ENCODE peak calls at places on chromosomes 5 and 9, in four cellular contexts. One of them, this sample, is unnamed.

GRCh38 chr9:126613656-126614055 is at the start of gene LMX1B:
- DNase-seq in NCI-H226: peak; percentile 63
- DNase-seq in iPS DF 19.7: no peak
- DNase-seq in lower lobe of right lung: no peak
- DNase-seq in this sample: no peak

GRCh38 chr5:5512496-5512895 is 90.0 kb downstream of the ICE1 start:
- DNase-seq in NCI-H226: no peak
- DNase-seq in iPS DF 19.7: no peak
- DNase-seq in lower lobe of right lung: no peak
- DNase-seq in this sample: no peak

GRCh38 chr9:133861692-133862091 is 123.5 kb upstream of the SARDH start:
- DNase-seq in NCI-H226: no peak
- DNase-seq in iPS DF 19.7: no peak
- DNase-seq in lower lobe of right lung: no peak
- DNase-seq in this sample: no peak

GRCh38 chr5:68915079-68915478 is 178.7 kb upstream of the SLC30A5 start:
- DNase-seq in NCI-H226: no peak
- DNase-seq in iPS DF 19.7: no peak
- DNase-seq in lower lobe of right lung: no peak
- DNase-seq in this sample: no peak

GRCh38 chr5:73774924-73775323 is 148.9 kb downstream of the ARHGEF28 start:
- DNase-seq in NCI-H226: no peak
- DNase-seq in iPS DF 19.7: no peak
- DNase-seq in lower lobe of right lung: no peak
- DNase-seq in this sample: no peak

GRCh38 chr5:169590602-169591001 is 7.0 kb downstream of the SPDL1 start:
- DNase-seq in NCI-H226: no peak
- DNase-seq in iPS DF 19.7: no peak
- DNase-seq in lower lobe of right lung: no peak
- DNase-seq in this sample: peak; percentile 46

GRCh38 chr5:172886396-172886932 is 52.4 kb downstream of the ERGIC1 start:
- DNase-seq in NCI-H226: peak; percentile 52
- DNase-seq in iPS DF 19.7: no peak
- DNase-seq in lower lobe of right lung: no peak
- DNase-seq in this sample: no peak

GRCh38 chr5:56415356-56415765 is 182.2 kb upstream of the ANKRD55 start:
- DNase-seq in NCI-H226: peak; percentile 91
- DNase-seq in iPS DF 19.7: no peak
- DNase-seq in lower lobe of right lung: peak; percentile 74
- DNase-seq in this sample: peak; percentile 85

GRCh38 chr9:90810686-90811085 is 9.1 kb downstream of the SYK start:
- DNase-seq in NCI-H226: no peak
- DNase-seq in iPS DF 19.7: no peak
- DNase-seq in lower lobe of right lung: no peak
- DNase-seq in this sample: no peak

GRCh38 chr5:81006955-81007636 is 46.9 kb downstream of the RASGRF2 start:
- DNase-seq in NCI-H226: no peak
- DNase-seq in iPS DF 19.7: no peak
- DNase-seq in lower lobe of right lung: no peak
- DNase-seq in this sample: no peak

GRCh38 chr9:134554011-134554749 is 87.4 kb upstream of the COL5A1 start:
- DNase-seq in NCI-H226: no peak
- DNase-seq in iPS DF 19.7: no peak
- DNase-seq in lower lobe of right lung: peak; percentile 34
- DNase-seq in this sample: no peak

GRCh38 chr5:154078305-154078704 is 39.5 kb downstream of the MFAP3 start:
- DNase-seq in NCI-H226: no peak
- DNase-seq in iPS DF 19.7: no peak
- DNase-seq in lower lobe of right lung: no peak
- DNase-seq in this sample: no peak

GRCh38 chr9:75054373-75055001 is 26.4 kb upstream of the CARNMT1 start:
- DNase-seq in NCI-H226: no peak
- DNase-seq in iPS DF 19.7: no peak
- DNase-seq in lower lobe of right lung: no peak
- DNase-seq in this sample: peak; percentile 59

GRCh38 chr5:72133212-72133990 is 26.1 kb downstream of the MAP1B start:
- DNase-seq in NCI-H226: peak; percentile 39
- DNase-seq in iPS DF 19.7: no peak
- DNase-seq in lower lobe of right lung: no peak
- DNase-seq in this sample: no peak

GRCh38 chr5:17895296-17896058 is 261.2 kb downstream of the TAF11L14 start:
- DNase-seq in NCI-H226: no peak
- DNase-seq in iPS DF 19.7: no peak
- DNase-seq in lower lobe of right lung: no peak
- DNase-seq in this sample: peak; percentile 4

GRCh38 chr5:621341-621761 is 9.2 kb downstream of the CEP72 start:
- DNase-seq in NCI-H226: no peak
- DNase-seq in iPS DF 19.7: no peak
- DNase-seq in lower lobe of right lung: no peak
- DNase-seq in this sample: no peak

GRCh38 chr5:36655171-36655570 is 48.8 kb downstream of the SLC1A3 start:
- DNase-seq in NCI-H226: no peak
- DNase-seq in iPS DF 19.7: no peak
- DNase-seq in lower lobe of right lung: no peak
- DNase-seq in this sample: no peak

GRCh38 chr5:71475788-71476384 is 20.4 kb downstream of the BDP1 start:
- DNase-seq in NCI-H226: no peak
- DNase-seq in iPS DF 19.7: peak; percentile 30
- DNase-seq in lower lobe of right lung: no peak
- DNase-seq in this sample: peak; percentile 82

GRCh38 chr5:149426931-149427330 is 47.8 kb upstream of the IL17B start:
- DNase-seq in NCI-H226: no peak
- DNase-seq in iPS DF 19.7: no peak
- DNase-seq in lower lobe of right lung: no peak
- DNase-seq in this sample: no peak

GRCh38 chr5:16737620-16738364 is 121.0 kb upstream of the RETREG1 start:
- DNase-seq in NCI-H226: no peak
- DNase-seq in iPS DF 19.7: no peak
- DNase-seq in lower lobe of right lung: no peak
- DNase-seq in this sample: no peak

GRCh38 chr9:32395483-32396216 is 11.2 kb downstream of the ACO1 start:
- DNase-seq in NCI-H226: peak; percentile 75
- DNase-seq in iPS DF 19.7: no peak
- DNase-seq in lower lobe of right lung: no peak
- DNase-seq in this sample: no peak

GRCh38 chr5:133214153-133214820 is 162.5 kb downstream of the HSPA4 start:
- DNase-seq in NCI-H226: no peak
- DNase-seq in iPS DF 19.7: no peak
- DNase-seq in lower lobe of right lung: no peak
- DNase-seq in this sample: no peak

GRCh38 chr9:127144670-127145458 is 22.4 kb upstream of the ANGPTL2 start:
- DNase-seq in NCI-H226: no peak
- DNase-seq in iPS DF 19.7: no peak
- DNase-seq in lower lobe of right lung: no peak
- DNase-seq in this sample: no peak

GRCh38 chr9:26863074-26863473 is 29.5 kb downstream of the CAAP1 start:
- DNase-seq in NCI-H226: no peak
- DNase-seq in iPS DF 19.7: no peak
- DNase-seq in lower lobe of right lung: no peak
- DNase-seq in this sample: no peak

GRCh38 chr5:113447651-113448050 is 12.9 kb upstream of the TSSK1B start:
- DNase-seq in NCI-H226: no peak
- DNase-seq in iPS DF 19.7: no peak
- DNase-seq in lower lobe of right lung: no peak
- DNase-seq in this sample: peak; percentile 20

GRCh38 chr5:123122273-123122672 is 33.2 kb downstream of the PRDM6 start:
- DNase-seq in NCI-H226: no peak
- DNase-seq in iPS DF 19.7: no peak
- DNase-seq in lower lobe of right lung: no peak
- DNase-seq in this sample: no peak

GRCh38 chr5:79133121-79133656 is 21.6 kb downstream of the BHMT start:
- DNase-seq in NCI-H226: peak; percentile 9
- DNase-seq in iPS DF 19.7: no peak
- DNase-seq in lower lobe of right lung: no peak
- DNase-seq in this sample: peak; percentile 83

GRCh38 chr5:25858019-25858418 is 1180.4 kb downstream of the CDH9 start:
- DNase-seq in NCI-H226: no peak
- DNase-seq in iPS DF 19.7: peak; percentile 59
- DNase-seq in lower lobe of right lung: no peak
- DNase-seq in this sample: no peak

GRCh38 chr5:110913221-110913620 is 158.3 kb upstream of the TSLP start:
- DNase-seq in NCI-H226: no peak
- DNase-seq in iPS DF 19.7: no peak
- DNase-seq in lower lobe of right lung: no peak
- DNase-seq in this sample: no peak

GRCh38 chr9:131585375-131585774 is 40.1 kb downstream of the PRRT1B start:
- DNase-seq in NCI-H226: no peak
- DNase-seq in iPS DF 19.7: no peak
- DNase-seq in lower lobe of right lung: no peak
- DNase-seq in this sample: no peak